ENCODE peak calls at places on chromosomes 13 and 19, in five cellular contexts. I, H, W, Y and M are unnamed samples.

GRCh38 chr19:38666662-38667448 is 19.4 kb downstream of the ACTN4 start:
- DNase-seq in I (no peak), H (peak), W (no peak), Y (no peak), M (no peak)

GRCh38 chr13:47463002-47463401 is 538.1 kb downstream of the SUCLA2 start:
- DNase-seq in Y (no peak), H (no peak), W (no peak), I (no peak), M (peak)

GRCh38 chr19:2385053-2385721 is 25.1 kb downstream of the TMPRSS9 start:
- DNase-seq in Y (no peak), W (no peak), I (peak), H (peak), M (peak)

GRCh38 chr19:13864513-13865242 is 12.3 kb upstream of the NANOS3 start:
- DNase-seq in W (no peak), Y (no peak), I (no peak), H (no peak), M (no peak)

GRCh38 chr19:36460046-36460445 is 29.3 kb downstream of the ZNF566 start:
- DNase-seq in H (no peak), W (no peak), I (no peak), Y (no peak), M (no peak)

GRCh38 chr19:45640849-45641273 is 1.7 kb upstream of the EML2 start:
- DNase-seq in W (no peak), Y (peak), I (no peak), H (peak), M (peak)

GRCh38 chr13:30874111-30874510 is 32.0 kb upstream of the MEDAG start:
- DNase-seq in W (no peak), H (no peak), I (no peak), Y (no peak), M (no peak)

GRCh38 chr13:34971473-34971872 is 29.4 kb downstream of the NBEA start:
- DNase-seq in W (no peak), I (no peak), H (no peak), Y (no peak), M (no peak)

GRCh38 chr19:33622505-33622808 is 704 bp downstream of the CHST8 start:
- DNase-seq in W (no peak), I (no peak), Y (no peak), H (no peak), M (no peak)

GRCh38 chr19:3687774-3688706 is 12.2 kb downstream of the PIP5K1C start:
- DNase-seq in W (no peak), I (no peak), H (peak), Y (no peak), M (peak)

GRCh38 chr19:48361912-48362311 is 1.8 kb downstream of the TMEM143 start:
- DNase-seq in H (no peak), Y (no peak), I (no peak), W (no peak), M (no peak)

GRCh38 chr13:100721885-100722512 is 47.4 kb upstream of the TMTC4 start:
- DNase-seq in I (peak), H (peak), W (no peak), Y (peak), M (peak)

GRCh38 chr13:79128158-79128557 is 277.9 kb downstream of the RBM26 start:
- DNase-seq in Y (no peak), I (no peak), W (no peak), H (no peak), M (no peak)

GRCh38 chr13:114008964-114009589 is 35.2 kb upstream of the C13orf46 start:
- DNase-seq in I (no peak), Y (no peak), H (peak), W (peak), M (no peak)

GRCh38 chr13:93296584-93296983 is 70.0 kb downstream of the GPC6 start:
- DNase-seq in H (no peak), I (no peak), W (no peak), Y (no peak), M (no peak)

GRCh38 chr13:78784017-78784745 is 125.2 kb upstream of the OBI1 start:
- DNase-seq in W (no peak), Y (no peak), H (no peak), I (no peak), M (no peak)

GRCh38 chr13:41488124-41488523 is 30.8 kb downstream of the RGCC start:
- DNase-seq in Y (no peak), H (no peak), I (no peak), W (no peak), M (no peak)

GRCh38 chr13:112959701-112960542 is 9.1 kb upstream of the MCF2L start:
- DNase-seq in Y (no peak), W (peak), I (no peak), H (peak), M (no peak)

GRCh38 chr19:383922-384800 is 24.8 kb downstream of the C2CD4C start:
- DNase-seq in Y (no peak), H (no peak), I (no peak), W (peak), M (no peak)

GRCh38 chr13:84946144-84946543 is 853.1 kb downstream of the SLITRK6 start:
- DNase-seq in W (no peak), I (no peak), Y (no peak), H (no peak), M (no peak)

GRCh38 chr19:11767633-11768133 is 883 bp downstream of the ZNF441 start:
- DNase-seq in I (no peak), W (peak), Y (peak), H (peak), M (peak)

GRCh38 chr13:76552373-76552772 is 333.8 kb downstream of the KCTD12 start:
- DNase-seq in I (no peak), Y (no peak), H (no peak), W (no peak), M (no peak)
- H3K27ac ChIP-seq in I (no peak), Y (no peak), H (no peak), W (no peak), M (no peak)

GRCh38 chr19:50044922-50045321 is 19.1 kb downstream of the ZNF473 start:
- DNase-seq in H (no peak), I (no peak), Y (no peak), W (no peak), M (no peak)
- H3K4me3 ChIP-seq in H (no peak), I (no peak), Y (no peak), W (no peak), M (no peak)

DNA sequence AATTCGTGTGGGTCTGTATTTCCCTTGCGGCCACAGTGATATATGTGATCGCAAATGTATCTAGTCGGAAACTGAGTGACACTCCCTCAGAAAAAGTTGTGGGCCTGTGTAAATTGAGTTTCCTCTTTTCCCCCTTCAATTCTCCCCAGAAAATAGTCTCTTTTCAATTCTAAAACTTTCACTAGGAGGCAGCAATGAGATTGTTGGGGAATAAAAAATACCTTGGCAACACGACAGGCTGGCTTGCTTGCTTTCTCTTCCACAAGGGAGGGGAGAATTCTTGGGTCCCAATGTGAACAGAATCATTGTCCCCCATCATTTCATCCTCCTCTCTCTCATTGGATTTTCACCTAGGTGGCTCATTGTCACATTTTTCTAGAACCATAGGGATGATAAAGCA is 3.7 kb upstream of the SOX21 start:
- DNase-seq in I (no peak), H (no peak), Y (no peak), W (no peak), M (no peak)
- TF ChIP-seq CTCF in I (peak), H (no peak), Y (no peak), W (no peak), M (no peak)

GRCh38 chr13:28607187-28607955 is 51.6 kb upstream of the POMP start:
- DNase-seq in W (no peak), I (no peak), Y (no peak), H (no peak), M (no peak)
- H3K27ac ChIP-seq in W (no peak), I (no peak), Y (no peak), H (no peak), M (no peak)

GRCh38 chr13:56528040-56528760 is 612.5 kb upstream of the PRR20A start:
- DNase-seq in I (no peak), W (no peak), H (no peak), Y (no peak), M (no peak)
- H3K4me3 ChIP-seq in I (no peak), W (no peak), H (no peak), Y (no peak), M (no peak)

GRCh38 chr19:5101871-5102270 is 133.0 kb downstream of the KDM4B start:
- DNase-seq in H (no peak), W (no peak), I (no peak), Y (no peak), M (no peak)

GRCh38 chr19:5103812-5104410 is 135.0 kb downstream of the KDM4B start:
- DNase-seq in I (no peak), H (no peak), Y (no peak), W (no peak), M (peak)

GRCh38 chr19:5104871-5105351 is 136.0 kb downstream of the KDM4B start:
- DNase-seq in W (no peak), H (no peak), Y (no peak), I (no peak), M (peak)

GRCh38 chr19:5102520-5102919 is 133.6 kb downstream of the KDM4B start:
- DNase-seq in Y (no peak), I (no peak), H (no peak), W (no peak), M (no peak)

DNA sequence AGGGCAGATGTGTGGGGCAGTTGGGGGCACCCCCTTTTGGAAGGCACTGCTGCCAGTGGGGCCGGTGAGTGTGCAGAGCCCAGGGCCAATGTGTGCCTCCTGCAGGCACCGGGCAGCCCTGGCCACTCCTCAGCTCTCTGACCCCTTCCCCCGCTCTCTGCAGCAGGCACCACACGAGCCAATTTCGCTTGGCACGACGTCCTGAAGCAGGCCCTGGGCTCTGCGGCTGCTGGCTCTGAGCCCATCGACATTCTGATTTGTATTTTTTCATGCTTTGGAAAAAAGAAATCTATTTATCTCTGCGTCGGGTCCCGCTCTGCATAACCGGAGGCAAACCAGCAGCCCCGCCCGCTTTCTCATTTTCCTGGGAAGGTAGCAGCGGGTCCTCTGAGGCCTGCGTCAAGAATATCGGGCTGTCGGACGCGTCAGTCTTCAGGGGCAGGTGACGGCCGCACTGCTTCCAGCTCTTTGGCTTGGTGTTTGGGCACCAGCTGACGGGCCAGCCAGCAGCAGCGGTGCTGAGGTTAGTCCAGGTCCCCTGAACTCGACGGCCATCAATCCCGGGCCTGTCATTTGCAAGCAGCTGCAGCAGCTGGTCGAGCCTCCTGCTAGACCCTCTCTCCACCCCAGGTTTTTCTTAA is 134.3 kb downstream of the KDM4B start:
- DNase-seq in H (no peak), Y (no peak), W (no peak), I (no peak), M (peak)
- TF ChIP-seq CTCF in H (no peak), Y (no peak), W (no peak), I (no peak), M (no peak)

GRCh38 chr13:24074687-24075086 is 85.8 kb upstream of the SPATA13 start:
- DNase-seq in W (no peak), H (no peak), Y (no peak), I (no peak), M (peak)

GRCh38 chr13:24073657-24074056 is 86.9 kb upstream of the SPATA13 start:
- DNase-seq in W (no peak), Y (no peak), H (no peak), I (no peak), M (no peak)

GRCh38 chr13:24076636-24077035 is 83.9 kb upstream of the SPATA13 start:
- DNase-seq in Y (no peak), H (no peak), W (no peak), I (no peak), M (no peak)

GRCh38 chr13:24075137-24075975 is 85.2 kb upstream of the SPATA13 start:
- DNase-seq in Y (no peak), I (no peak), H (no peak), W (no peak), M (no peak)

GRCh38 chr13:24076124-24076523 is 84.4 kb upstream of the SPATA13 start:
- DNase-seq in W (no peak), Y (no peak), H (peak), I (no peak), M (no peak)
- H3K27ac ChIP-seq in W (no peak), Y (peak), H (no peak), I (no peak), M (peak)

GRCh38 chr19:35115538-35115951 is at the start of gene FXYD3:
- DNase-seq in I (no peak), W (no peak), Y (no peak), H (peak), M (no peak)
- H3K4me3 ChIP-seq in I (peak), W (peak), Y (peak), H (peak), M (peak)